ENCODE peak calls at places on chromosomes 2 and 18, in four cellular contexts. S is heart left ventricle, K is mucosa of descending colon, Z is fibroblast of lung. V is an unnamed sample. For H3K4me1, the result is how much of the 10 kb centered on the place peaks cover.

GRCh38 chr2:14634223-14634884 is 1.8 kb downstream of the LRATD1 start:
- DNase-seq in Z (peak), K (peak), S (peak), V (peak)

GRCh38 chr18:48743046-48743445 is 204.2 kb downstream of the CTIF start:
- DNase-seq in Z (peak), S (peak), K (no peak), V (peak)

GRCh38 chr2:47288864-47289263 is 114.1 kb upstream of the MSH2 start:
- DNase-seq in K (no peak), S (no peak), Z (peak), V (no peak)

GRCh38 chr2:29469961-29470360 is 354.7 kb downstream of the CLIP4 start:
- DNase-seq in Z (no peak), K (no peak), S (no peak), V (no peak)

GRCh38 chr2:31239842-31240198 is 5.9 kb downstream of the EHD3 start:
- DNase-seq in K (no peak), Z (peak), S (peak), V (peak)

GRCh38 chr2:103396152-103396551 is 634.3 kb downstream of the TMEM182 start:
- DNase-seq in K (no peak), S (no peak), Z (no peak), V (no peak)

GRCh38 chr2:161327582-161327981 is 19.4 kb downstream of the PSMD14 start:
- DNase-seq in Z (no peak), K (no peak), S (no peak), V (no peak)

GRCh38 chr18:70398076-70398475 is 109.2 kb downstream of the SOCS6 start:
- DNase-seq in Z (no peak), K (no peak), S (no peak), V (no peak)

GRCh38 chr2:58428286-58428552 is 187.1 kb upstream of the FANCL start:
- DNase-seq in Z (peak), K (peak), S (no peak), V (no peak)

GRCh38 chr2:20223345-20224190 is 1.4 kb downstream of the SDC1 start:
- DNase-seq in Z (peak), K (peak), S (peak), V (no peak)

GRCh38 chr2:71306762-71307161 is 24.8 kb upstream of the ZNF638 start:
- DNase-seq in Z (peak), S (no peak), K (no peak), V (no peak)

GRCh38 chr18:6624271-6624670 is 105.2 kb upstream of the ARHGAP28 start:
- DNase-seq in Z (peak), S (no peak), K (no peak), V (no peak)

GRCh38 chr18:76465630-76466409 is 29.2 kb downstream of the ZNF516 start:
- DNase-seq in K (no peak), Z (no peak), S (no peak), V (no peak)

GRCh38 chr2:134711622-134712125 is 7.1 kb downstream of the TMEM163 start:
- DNase-seq in S (no peak), Z (no peak), K (no peak), V (no peak)

GRCh38 chr2:207163053-207163814 is 2.5 kb downstream of the KLF7 start:
- DNase-seq in K (no peak), Z (peak), S (no peak), V (peak)

GRCh38 chr2:73156539-73157124 is 43.9 kb upstream of the RAB11FIP5 start:
- DNase-seq in S (peak), K (peak), Z (peak), V (peak)

GRCh38 chr2:11175293-11175795 is 20.1 kb downstream of the SLC66A3 start:
- DNase-seq in S (no peak), K (no peak), Z (peak), V (peak)

GRCh38 chr2:71545572-71546274 is 92.4 kb downstream of the DYSF start:
- DNase-seq in K (peak), Z (peak), S (peak), V (no peak)

GRCh38 chr18:36895606-36896005 is 66.7 kb downstream of the KIAA1328 start:
- DNase-seq in S (no peak), Z (no peak), K (no peak), V (no peak)

GRCh38 chr18:36901277-36901701 is 72.4 kb downstream of the KIAA1328 start:
- DNase-seq in K (no peak), S (no peak), Z (peak), V (no peak)

GRCh38 chr18:36897253-36897652 is 68.3 kb downstream of the KIAA1328 start:
- DNase-seq in Z (no peak), S (no peak), K (no peak), V (no peak)

GRCh38 chr18:36903215-36903928 is 74.4 kb downstream of the KIAA1328 start:
- DNase-seq in Z (peak), K (no peak), S (no peak), V (no peak)

GRCh38 chr18:36899289-36899688 is 70.4 kb downstream of the KIAA1328 start:
- DNase-seq in K (no peak), S (no peak), Z (peak), V (no peak)
- TF ChIP-seq CTCF in K (no peak), S (no peak), Z (no peak), V (no peak)

GRCh38 chr2:195480121-195480520 is 176.9 kb upstream of the SLC39A10 start:
- DNase-seq in S (no peak), Z (no peak), K (no peak), V (no peak)

GRCh38 chr2:195479407-195479806 is 177.6 kb upstream of the SLC39A10 start:
- DNase-seq in K (no peak), S (no peak), Z (no peak), V (no peak)

GRCh38 chr2:195475336-195475735 is 181.7 kb upstream of the SLC39A10 start:
- DNase-seq in K (no peak), S (no peak), Z (no peak), V (no peak)

GRCh38 chr2:195477248-195477995 is 179.6 kb upstream of the SLC39A10 start:
- DNase-seq in S (no peak), Z (peak), K (no peak), V (no peak)

GRCh38 chr2:195477996-195478382 is 179.0 kb upstream of the SLC39A10 start:
- DNase-seq in S (no peak), K (no peak), Z (no peak), V (no peak)
- H3K4me3 ChIP-seq in S (no peak), K (no peak), Z (no peak), V (no peak)

DNA sequence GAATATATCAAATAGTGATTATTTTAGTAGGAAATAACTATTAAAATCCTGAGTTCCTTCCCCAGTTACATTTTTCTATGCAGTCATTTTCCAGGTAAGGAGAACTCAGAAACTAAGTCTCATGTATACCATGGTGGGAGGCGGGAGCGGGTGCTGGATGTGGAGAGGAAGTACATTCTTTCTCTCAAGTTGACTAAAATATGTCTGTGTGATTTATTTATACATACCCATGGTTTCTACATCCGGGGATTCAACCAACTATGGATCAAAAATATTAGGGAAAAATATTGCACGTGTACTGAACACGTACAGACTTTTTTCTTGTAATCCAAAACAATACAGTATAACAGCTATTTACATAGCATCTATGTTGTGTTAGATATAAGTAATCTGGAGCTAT is 6.8 kb downstream of the ZCCHC2 start:
- DNase-seq in S (no peak), K (no peak), Z (no peak), V (no peak)
- H3K4me1 ChIP-seq in S (under half), K (under half), Z (under half), V (under half)

DNA sequence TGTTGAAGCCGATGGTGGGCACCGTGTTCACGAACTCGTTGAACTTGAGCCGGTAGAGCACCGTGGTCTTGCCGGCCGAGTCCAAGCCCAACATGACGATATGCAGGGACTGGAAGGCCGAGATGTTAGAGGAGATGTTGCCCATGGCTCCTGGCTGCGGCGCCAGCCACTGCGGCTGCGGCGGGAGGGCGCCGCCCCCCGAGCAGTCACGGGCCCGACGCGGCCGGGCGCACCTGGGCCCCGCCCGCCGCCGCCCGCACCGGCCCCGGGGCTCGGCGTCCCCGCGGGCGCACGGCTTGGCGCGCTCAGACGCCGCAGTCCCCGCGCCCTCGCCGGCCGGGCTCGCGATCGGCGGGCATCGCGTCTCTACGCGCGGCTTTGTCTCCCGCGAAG is 443 bp downstream of the ARL4C start:
- DNase-seq in K (no peak), S (no peak), Z (no peak), V (no peak)
- TF ChIP-seq CTCF in K (no peak), S (no peak), Z (no peak), V (no peak)

GRCh38 chr2:62309081-62309464 is 113.2 kb downstream of the B3GNT2 start:
- DNase-seq in K (no peak), S (no peak), Z (no peak), V (no peak)

GRCh38 chr2:62309465-62310091 is 113.7 kb downstream of the B3GNT2 start:
- DNase-seq in Z (no peak), S (no peak), K (no peak), V (no peak)

GRCh38 chr2:62319061-62319460 is 123.1 kb downstream of the B3GNT2 start:
- DNase-seq in K (no peak), S (no peak), Z (no peak), V (no peak)

GRCh38 chr2:62313433-62314227 is 117.7 kb downstream of the B3GNT2 start:
- DNase-seq in S (no peak), K (no peak), Z (no peak), V (no peak)

GRCh38 chr2:62314291-62314690 is 118.4 kb downstream of the B3GNT2 start:
- DNase-seq in K (no peak), Z (no peak), S (no peak), V (no peak)
- H3K4me3 ChIP-seq in K (no peak), Z (no peak), S (no peak), V (no peak)

GRCh38 chr2:226429476-226429875 is 370.1 kb downstream of the IRS1 start:
- DNase-seq in K (no peak), S (no peak), Z (no peak), V (no peak)
- H3K4me1 ChIP-seq in K (under half), S (under half), Z (under half), V (under half)

DNA sequence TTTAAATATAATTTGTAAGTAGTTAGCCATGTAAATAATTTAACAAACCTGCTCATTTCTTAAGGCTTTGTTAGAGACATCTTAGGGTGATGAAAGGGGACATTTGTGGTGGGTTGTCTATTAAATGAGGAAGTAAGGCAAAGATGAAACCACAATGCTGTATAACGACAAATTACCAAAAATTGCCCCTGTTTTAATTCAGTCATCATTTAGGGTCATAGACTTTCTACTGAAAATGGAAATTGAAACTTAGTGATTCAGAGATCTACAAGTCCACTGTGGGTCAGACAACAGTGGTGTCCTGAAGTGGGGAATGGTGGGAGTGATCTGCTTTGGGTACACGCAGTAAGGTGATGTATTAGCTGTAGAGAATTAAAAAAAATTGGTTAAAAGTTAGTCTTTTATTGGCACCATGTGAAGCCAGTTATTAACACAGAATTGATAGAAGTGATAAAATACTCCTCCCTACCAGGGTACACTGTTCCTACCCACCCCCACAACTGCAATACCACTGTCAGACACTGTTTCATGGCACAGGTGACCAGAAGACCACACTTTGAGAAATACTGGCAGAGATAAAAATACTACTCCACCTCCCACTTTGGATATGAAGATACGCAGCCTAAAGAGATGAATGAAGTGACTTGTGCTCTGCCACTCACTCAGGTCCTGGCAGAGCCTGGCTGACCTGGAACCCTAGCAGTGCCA is 13.4 kb downstream of the CERS6 start:
- DNase-seq in Z (no peak), S (no peak), K (no peak), V (no peak)
- TF ChIP-seq CTCF in Z (no peak), S (no peak), K (no peak), V (no peak)

GRCh38 chr2:96801464-96802280 is 14.4 kb upstream of the CNNM3 start:
- DNase-seq in S (no peak), Z (no peak), K (no peak), V (no peak)

GRCh38 chr2:96799623-96799935 is 16.5 kb upstream of the CNNM3 start:
- DNase-seq in S (no peak), Z (no peak), K (no peak), V (no peak)

GRCh38 chr2:96798733-96799622 is 17.1 kb upstream of the CNNM3 start:
- DNase-seq in S (no peak), K (peak), Z (no peak), V (no peak)

GRCh38 chr2:96800762-96801463 is 15.2 kb upstream of the CNNM3 start:
- DNase-seq in K (peak), S (peak), Z (peak), V (peak)

DNA sequence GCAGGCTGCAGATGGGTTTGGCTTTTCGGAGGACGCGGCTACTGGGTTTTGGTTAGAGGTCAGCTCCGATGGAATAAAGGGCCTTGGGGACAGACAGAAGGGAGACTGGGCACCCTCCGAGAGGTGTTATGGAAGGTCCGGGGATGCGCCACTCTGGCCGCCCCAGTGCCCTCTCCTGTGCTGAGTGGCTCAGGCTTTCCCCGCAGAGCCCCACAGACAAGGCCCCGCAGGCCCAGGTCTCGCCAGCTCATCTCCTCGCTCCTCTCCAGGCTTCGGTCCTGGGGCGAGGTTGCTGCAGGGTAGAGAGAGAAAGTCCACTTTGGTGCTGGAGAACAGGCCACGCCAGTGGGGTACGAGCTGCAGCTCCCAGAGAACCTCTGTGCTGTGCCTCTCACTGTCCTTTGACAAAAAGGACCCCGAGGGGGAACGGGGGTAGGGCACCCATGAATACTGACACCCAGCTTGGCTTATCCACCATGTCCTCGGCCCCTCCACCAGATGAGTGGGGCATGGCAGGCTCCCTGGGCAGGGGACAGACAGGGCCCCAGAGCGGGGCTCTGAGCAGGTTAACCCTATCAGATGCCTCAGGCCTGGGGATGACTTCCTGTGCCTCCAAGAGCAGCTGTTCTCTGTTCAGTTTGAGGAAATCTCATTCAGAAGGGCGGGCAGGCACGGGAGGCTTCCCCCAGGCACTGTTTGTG is 15.9 kb upstream of the CNNM3 start:
- DNase-seq in S (no peak), K (no peak), Z (no peak), V (no peak)
- H3K4me3 ChIP-seq in S (no peak), K (no peak), Z (no peak), V (no peak)

V was measured in tibial artery.